ENCODE peak calls at places on chromosomes 6 and 20, in ten cellular contexts. U is heart right ventricle; V is activated naive CD4-positive, alpha-beta T cell treated with anti-CD3 and anti-CD28 coated beads for 36 hours; I is germinal center; O is upper lobe of right lung; X is HTR-8/SVneo; K is GM12865; W is myocyte; L is SW480; Z is stromal cell of bone marrow. T is an unnamed sample.

GRCh38 chr6:11685411-11686093 is 93.1 kb downstream of the ADTRP start:
- DNase-seq in U (no peak), V (no peak), I (no peak), O (no peak), X (peak; percentile 62), K (no peak), W (peak; percentile 41), L (peak; percentile 39), Z (no peak), T (peak; percentile 39)

GRCh38 chr6:80173411-80173810 is 66.9 kb downstream of the BCKDHB start:
- DNase-seq in U (no peak), V (no peak), I (no peak), O (no peak), X (no peak), K (no peak), W (no peak), L (no peak), Z (no peak), T (no peak)

GRCh38 chr20:31662372-31662854 is 24.7 kb downstream of the COX4I2 start:
- DNase-seq in U (no peak), V (no peak), I (no peak), O (no peak), X (no peak), K (no peak), W (no peak), L (no peak), Z (no peak), T (no peak)

GRCh38 chr6:122609881-122610689 is at the start of gene PKIB:
- DNase-seq in U (peak; percentile 25), V (peak; percentile 67), I (peak; percentile 74), O (peak; percentile 89), X (peak; percentile 57), K (peak; percentile 62), W (peak; percentile 77), L (peak; percentile 68), Z (peak; percentile 26), T (peak; percentile 93)

GRCh38 chr6:154414021-154414813 is 57.6 kb upstream of the IPCEF1 start:
- DNase-seq in U (no peak), V (no peak), I (no peak), O (no peak), X (peak; percentile 34), K (no peak), W (no peak), L (no peak), Z (no peak), T (peak; percentile 51)

GRCh38 chr6:167474725-167475124 is 149.8 kb downstream of the TTLL2 start:
- DNase-seq in U (no peak), V (no peak), I (no peak), O (no peak), X (no peak), K (no peak), W (no peak), L (no peak), Z (no peak), T (no peak)

GRCh38 chr6:16705403-16705993 is 55.8 kb downstream of the ATXN1 start:
- DNase-seq in U (no peak), V (no peak), I (no peak), O (no peak), X (no peak), K (no peak), W (no peak), L (peak; percentile 83), Z (no peak), T (no peak)

GRCh38 chr20:18496042-18496441 is 983 bp downstream of the RBBP9 start:
- DNase-seq in U (no peak), V (no peak), I (no peak), O (no peak), X (no peak), K (peak; percentile 47), W (peak; percentile 23), L (peak; percentile 16), Z (no peak), T (peak; percentile 40)

GRCh38 chr20:4985658-4986057 is 15.7 kb downstream of the SLC23A2 start:
- DNase-seq in U (no peak), V (no peak), I (peak; percentile 56), O (no peak), X (no peak), K (peak; percentile 67), W (no peak), L (no peak), Z (no peak), T (no peak)

GRCh38 chr20:8646716-8647115 is 422.2 kb upstream of the PLCB4 start:
- DNase-seq in U (no peak), V (no peak), I (no peak), O (no peak), X (no peak), K (no peak), W (no peak), L (no peak), Z (no peak), T (no peak)

GRCh38 chr6:37340639-37340943 is 13.2 kb upstream of the RNF8 start:
- DNase-seq in U (no peak), V (no peak), I (no peak), O (no peak), X (no peak), K (no peak), W (no peak), L (no peak), Z (no peak), T (no peak)

GRCh38 chr6:43770417-43771209 is 602 bp downstream of the VEGFA start:
- DNase-seq in U (peak; percentile 79), V (peak; percentile 57), I (peak; percentile 55), O (peak; percentile 90), X (no peak), K (peak; percentile 58), W (peak; percentile 78), L (peak; percentile 47), Z (no peak), T (peak; percentile 88)

GRCh38 chr6:148192310-148192709 is 150.3 kb upstream of the SASH1 start:
- DNase-seq in U (no peak), V (no peak), I (no peak), O (no peak), X (no peak), K (no peak), W (peak; percentile 95), L (no peak), Z (peak; percentile 91), T (no peak)